ENCODE peak calls at places on chromosomes 6 and 20, in five cellular contexts. Z, R, O, X and P are unnamed samples.
A peak's percentile ranks its signal among the peaks of the same experiment; 100 is the strongest.

GRCh38 chr6:845581-845980 is 152.6 kb upstream of the EXOC2 start:
- DNase-seq in Z (no peak), R (no peak), O (no peak), X (no peak), P (no peak)

GRCh38 chr6:71190809-71191208 is 97.8 kb upstream of the OGFRL1 start:
- DNase-seq in Z (no peak), R (peak; percentile 51), O (no peak), X (no peak), P (no peak)

GRCh38 chr6:139289233-139289632 is 2.6 kb downstream of the TXLNB start:
- DNase-seq in Z (no peak), R (peak; percentile 8), O (no peak), X (no peak), P (no peak)

GRCh38 chr6:78910611-78911134 is 43.3 kb downstream of the IRAK1BP1 start:
- DNase-seq in Z (no peak), R (peak; percentile 84), O (no peak), X (no peak), P (no peak)

GRCh38 chr20:19787366-19787765 is 29.3 kb downstream of the RIN2 start:
- DNase-seq in Z (no peak), R (no peak), O (no peak), X (no peak), P (no peak)

GRCh38 chr6:138545621-138545980 is 46.3 kb upstream of the NHSL1 start:
- DNase-seq in Z (peak; percentile 29), R (peak; percentile 75), O (no peak), X (no peak), P (no peak)

GRCh38 chr6:24796616-24797290 is 2.0 kb downstream of the ARMH2 start:
- DNase-seq in Z (no peak), R (no peak), O (no peak), X (no peak), P (no peak)

GRCh38 chr20:12660918-12661317 is 347.9 kb upstream of the SPTLC3 start:
- DNase-seq in Z (no peak), R (peak; percentile 93), O (no peak), X (no peak), P (no peak)

GRCh38 chr20:20360464-20360863 is 7.4 kb upstream of the INSM1 start:
- DNase-seq in Z (peak; percentile 47), R (peak; percentile 75), O (no peak), X (no peak), P (no peak)

GRCh38 chr6:52063584-52064400 is 23.6 kb downstream of the PKHD1 start:
- DNase-seq in Z (no peak), R (peak; percentile 79), O (peak; percentile 41), X (peak; percentile 21), P (no peak)

GRCh38 chr6:5950448-5950847 is 56.3 kb downstream of the NRN1 start:
- DNase-seq in Z (no peak), R (peak; percentile 71), O (no peak), X (no peak), P (no peak)

GRCh38 chr6:89818977-89819335 is 638 bp downstream of the MDN1 start:
- DNase-seq in Z (no peak), R (peak; percentile 58), O (peak; percentile 18), X (no peak), P (no peak)

GRCh38 chr6:97459535-97459934 is 176.5 kb upstream of the MMS22L start:
- DNase-seq in Z (no peak), R (no peak), O (no peak), X (no peak), P (no peak)

GRCh38 chr6:5622276-5623005 is 361.1 kb downstream of the FARS2 start:
- DNase-seq in Z (no peak), R (no peak), O (no peak), X (no peak), P (no peak)

GRCh38 chr6:114404339-114404955 is 61.6 kb upstream of the HS3ST5 start:
- DNase-seq in Z (no peak), R (peak; percentile 37), O (no peak), X (no peak), P (no peak)

GRCh38 chr6:146859206-146859605 is 260.4 kb downstream of the ADGB start:
- DNase-seq in Z (no peak), R (no peak), O (no peak), X (no peak), P (no peak)

GRCh38 chr6:27138837-27139752 is 108.4 kb upstream of the PRSS16 start:
- DNase-seq in Z (peak; percentile 41), R (peak; percentile 97), O (peak; percentile 61), X (no peak), P (no peak)

GRCh38 chr6:4018194-4019111 is 60.5 kb downstream of the FAM217A start:
- DNase-seq in Z (peak; percentile 88), R (peak; percentile 98), O (peak; percentile 96), X (peak; percentile 94), P (peak; percentile 89)

GRCh38 chr6:146871613-146872465 is 273.1 kb downstream of the ADGB start:
- DNase-seq in Z (no peak), R (no peak), O (no peak), X (no peak), P (no peak)

GRCh38 chr6:13765570-13765969 is 48.8 kb downstream of the MCUR1 start:
- DNase-seq in Z (no peak), R (no peak), O (no peak), X (no peak), P (no peak)

GRCh38 chr6:162857321-162857720 is 129.5 kb downstream of the PACRG start:
- DNase-seq in Z (no peak), R (peak; percentile 9), O (no peak), X (no peak), P (no peak)

GRCh38 chr6:117976030-117976651 is 69.1 kb downstream of the SLC35F1 start:
- DNase-seq in Z (peak; percentile 17), R (peak; percentile 90), O (no peak), X (no peak), P (no peak)

GRCh38 chr20:24699321-24700165 is 230.1 kb downstream of the SYNDIG1 start:
- DNase-seq in Z (peak; percentile 2), R (no peak), O (no peak), X (no peak), P (no peak)

GRCh38 chr20:17155401-17155800 is 71.4 kb upstream of the PCSK2 start:
- DNase-seq in Z (no peak), R (no peak), O (no peak), X (no peak), P (no peak)

GRCh38 chr20:47843886-47844567 is 58.7 kb upstream of the SULF2 start:
- DNase-seq in Z (no peak), R (peak; percentile 46), O (no peak), X (no peak), P (peak; percentile 88)

GRCh38 chr6:97958143-97958542 is 675.1 kb upstream of the MMS22L start:
- DNase-seq in Z (no peak), R (peak; percentile 47), O (no peak), X (peak; percentile 21), P (peak; percentile 81)

GRCh38 chr6:53282741-53283140 is 66.0 kb downstream of the ELOVL5 start:
- DNase-seq in Z (no peak), R (no peak), O (no peak), X (no peak), P (no peak)

GRCh38 chr20:57999465-58000111 is 228.9 kb downstream of the ANKRD60 start:
- DNase-seq in Z (peak; percentile 23), R (no peak), O (no peak), X (peak; percentile 53), P (no peak)

GRCh38 chr20:57398901-57399535 is 7.8 kb downstream of the RBM38 start:
- DNase-seq in Z (no peak), R (no peak), O (no peak), X (no peak), P (no peak)

GRCh38 chr20:35066194-35066593 is 26.4 kb downstream of the TRPC4AP start:
- DNase-seq in Z (no peak), R (no peak), O (no peak), X (no peak), P (no peak)

GRCh38 chr20:32449057-32449889 is 91.1 kb downstream of the ASXL1 start:
- DNase-seq in Z (no peak), R (no peak), O (no peak), X (no peak), P (peak; percentile 60)

GRCh38 chr20:57080796-57081195 is 185.6 kb downstream of the BMP7 start:
- DNase-seq in Z (no peak), R (no peak), O (no peak), X (no peak), P (peak; percentile 64)

GRCh38 chr6:109902870-109903269 is 75.2 kb upstream of the GPR6 start:
- DNase-seq in Z (no peak), R (no peak), O (no peak), X (no peak), P (no peak)
- TF ChIP-seq CTCF in Z (no peak), R (no peak), O (no peak), X (no peak), P (no peak)

DNA sequence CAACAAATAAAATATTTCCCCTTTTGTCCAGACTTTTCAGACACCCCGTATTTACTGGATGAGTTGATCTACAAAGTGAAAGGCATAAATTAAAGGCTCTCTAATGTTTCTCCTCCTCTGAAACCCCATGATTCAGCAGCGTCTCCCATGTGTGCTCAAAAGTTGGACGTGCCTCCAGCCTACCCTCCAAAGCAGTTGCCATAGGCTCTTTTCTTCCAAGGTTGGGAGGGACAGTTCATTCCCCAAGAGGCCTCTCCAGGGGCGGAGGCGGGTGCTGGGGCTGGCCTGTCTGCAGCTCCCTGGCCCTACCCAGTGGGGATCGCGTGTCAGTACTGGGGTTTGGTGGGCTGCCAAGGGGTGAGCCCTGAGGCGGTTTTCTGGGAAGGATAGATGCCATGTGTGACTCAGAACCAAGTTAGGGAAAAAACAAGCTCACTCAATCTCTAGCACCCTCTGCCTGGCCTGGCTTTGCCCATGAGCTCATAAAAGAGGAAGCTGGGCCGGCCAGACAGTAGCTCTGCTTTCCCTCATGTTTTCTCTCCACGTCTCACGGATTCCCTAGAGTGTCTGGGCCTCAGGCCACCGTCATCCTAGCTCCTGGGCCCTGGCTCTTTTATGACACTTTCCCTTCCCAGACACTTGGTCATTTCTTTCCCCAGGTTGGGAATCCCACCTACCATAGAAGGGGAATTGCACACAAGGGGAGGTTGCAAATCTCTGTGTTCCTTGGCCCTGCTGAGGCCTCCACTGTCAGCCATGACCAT is 8.0 kb upstream of the IER3 start:
- DNase-seq in Z (peak; percentile 82), R (no peak), O (no peak), X (peak; percentile 98), P (peak; percentile 100)
- H3K27ac ChIP-seq in Z (peak overlapping the region; percentile 37), R (no peak overlapping the region), O (no peak overlapping the region), X (peak overlapping the region; percentile 88), P (peak overlapping the region; percentile 98)

GRCh38 chr6:28585335-28585734 is 59.7 kb downstream of the GPX5 start:
- DNase-seq in Z (no peak), R (no peak), O (no peak), X (no peak), P (no peak)
- TF ChIP-seq CTCF in Z (no peak), R (peak; percentile 13), O (no peak), X (no peak), P (peak; percentile 49)

GRCh38 chr6:40426341-40427066 is 160.7 kb downstream of the LRFN2 start:
- DNase-seq in Z (no peak), R (no peak), O (no peak), X (no peak), P (no peak)
- H3K27ac ChIP-seq in Z (no peak overlapping the region), R (no peak overlapping the region), O (no peak overlapping the region), X (no peak overlapping the region), P (no peak overlapping the region)